ENCODE peak calls at places on chromosome 15, in six cellular contexts. J, K, R, O, D and X are unnamed samples.

GRCh38 chr15:41494190-41494921 is 682 bp downstream of the ITPKA start:
- DNase-seq in J (peak; percentile 55), K (no peak), R (peak; percentile 50), O (peak; percentile 69), D (peak; percentile 33), X (peak; percentile 25)

GRCh38 chr15:43957724-43958123 is 130.9 kb downstream of the WDR76 start:
- DNase-seq in J (no peak), K (no peak), R (no peak), O (no peak), D (no peak), X (no peak)

GRCh38 chr15:81336568-81336967 is 12.6 kb upstream of the STARD5 start:
- DNase-seq in J (no peak), K (peak; percentile 46), R (no peak), O (no peak), D (no peak), X (peak; percentile 30)

GRCh38 chr15:50888054-50888453 is 20.4 kb upstream of the AP4E1 start:
- DNase-seq in J (no peak), K (no peak), R (no peak), O (no peak), D (no peak), X (no peak)

GRCh38 chr15:41806291-41807181 is 21.4 kb upstream of the JMJD7 start:
- DNase-seq in J (no peak), K (peak; percentile 96), R (peak; percentile 49), O (no peak), D (no peak), X (no peak)

GRCh38 chr15:39304931-39305728 is 275.7 kb upstream of the THBS1 start:
- DNase-seq in J (no peak), K (no peak), R (no peak), O (no peak), D (no peak), X (no peak)

GRCh38 chr15:70226337-70226980 is 128.7 kb upstream of the TLE3 start:
- DNase-seq in J (no peak), K (no peak), R (no peak), O (no peak), D (no peak), X (no peak)

GRCh38 chr15:99105516-99106341 is 849 bp downstream of the SYNM start:
- DNase-seq in J (peak; percentile 56), K (peak; percentile 74), R (peak; percentile 82), O (peak; percentile 73), D (peak; percentile 41), X (peak; percentile 63)

GRCh38 chr15:85318048-85318731 is 62.2 kb upstream of the AKAP13 start:
- DNase-seq in J (no peak), K (peak; percentile 81), R (no peak), O (peak; percentile 38), D (no peak), X (peak; percentile 31)

GRCh38 chr15:29713784-29714183 is 108.5 kb downstream of the TJP1 start:
- DNase-seq in J (no peak), K (no peak), R (no peak), O (no peak), D (no peak), X (no peak)

GRCh38 chr15:42070966-42071350 is 23.4 kb downstream of the PLA2G4D start:
- DNase-seq in J (no peak), K (no peak), R (no peak), O (no peak), D (no peak), X (no peak)

GRCh38 chr15:66085128-66085527 is 168.4 kb downstream of the MEGF11 start:
- DNase-seq in J (no peak), K (no peak), R (peak; percentile 45), O (no peak), D (peak; percentile 37), X (peak; percentile 53)

GRCh38 chr15:80419546-80419945 is 15.4 kb downstream of the ARNT2 start:
- DNase-seq in J (no peak), K (no peak), R (no peak), O (no peak), D (no peak), X (peak; percentile 29)

GRCh38 chr15:49621327-49622210 is 721 bp downstream of the DTWD1 start:
- DNase-seq in J (no peak), K (peak; percentile 16), R (no peak), O (no peak), D (no peak), X (no peak)

GRCh38 chr15:51750942-51751686 is at the start of gene TMOD2:
- DNase-seq in J (peak; percentile 70), K (peak; percentile 67), R (peak; percentile 52), O (peak; percentile 71), D (peak; percentile 35), X (peak; percentile 56)

GRCh38 chr15:70505971-70506887 is 257.1 kb downstream of the UACA start:
- DNase-seq in J (no peak), K (no peak), R (no peak), O (no peak), D (no peak), X (no peak)

GRCh38 chr15:77864211-77865105 is 213.1 kb downstream of the TBC1D2B start:
- DNase-seq in J (no peak), K (no peak), R (no peak), O (no peak), D (no peak), X (no peak)

GRCh38 chr15:82810863-82811421 is 1.5 kb downstream of the WHAMM start:
- DNase-seq in J (no peak), K (peak; percentile 21), R (no peak), O (no peak), D (no peak), X (no peak)

GRCh38 chr15:74664028-74664616 is 31.7 kb downstream of the EDC3 start:
- DNase-seq in J (peak; percentile 74), K (peak; percentile 38), R (no peak), O (peak; percentile 63), D (no peak), X (peak; percentile 14)

GRCh38 chr15:64166104-64166890 is 3.5 kb upstream of the PPIB start:
- DNase-seq in J (no peak), K (no peak), R (no peak), O (no peak), D (no peak), X (no peak)

GRCh38 chr15:31202953-31203352 is 101.4 kb upstream of the TRPM1 start:
- DNase-seq in J (no peak), K (no peak), R (no peak), O (no peak), D (no peak), X (no peak)

GRCh38 chr15:29018983-29019875 is 133.5 kb downstream of the APBA2 start:
- DNase-seq in J (no peak), K (no peak), R (no peak), O (no peak), D (no peak), X (no peak)

GRCh38 chr15:68801572-68802148 is 19.0 kb downstream of the ANP32A start:
- DNase-seq in J (no peak), K (no peak), R (no peak), O (no peak), D (no peak), X (no peak)

GRCh38 chr15:28899061-28899738 is 13.4 kb downstream of the APBA2 start:
- DNase-seq in J (peak; percentile 19), K (no peak), R (no peak), O (no peak), D (no peak), X (no peak)

GRCh38 chr15:80709542-80709941 is 14.4 kb downstream of the ABHD17C start:
- DNase-seq in J (peak; percentile 81), K (peak; percentile 89), R (no peak), O (peak; percentile 65), D (no peak), X (peak; percentile 76)

GRCh38 chr15:25242957-25243799 is 195.6 kb downstream of the UBE3A start:
- DNase-seq in J (peak; percentile 29), K (no peak), R (no peak), O (no peak), D (no peak), X (no peak)

GRCh38 chr15:31078461-31078860 is 23.1 kb downstream of the TRPM1 start:
- DNase-seq in J (no peak), K (no peak), R (no peak), O (no peak), D (no peak), X (no peak)

GRCh38 chr15:23395030-23395692 is 40.6 kb downstream of the GOLGA8S start:
- DNase-seq in J (no peak), K (no peak), R (no peak), O (no peak), D (no peak), X (no peak)

GRCh38 chr15:41559239-41559488 is 152 bp downstream of the TYRO3 start:
- DNase-seq in J (no peak), K (no peak), R (no peak), O (no peak), D (no peak), X (no peak)

GRCh38 chr15:69525543-69525942 is 72.9 kb downstream of the RPLP1 start:
- DNase-seq in J (no peak), K (no peak), R (no peak), O (no peak), D (no peak), X (no peak)

DNA sequence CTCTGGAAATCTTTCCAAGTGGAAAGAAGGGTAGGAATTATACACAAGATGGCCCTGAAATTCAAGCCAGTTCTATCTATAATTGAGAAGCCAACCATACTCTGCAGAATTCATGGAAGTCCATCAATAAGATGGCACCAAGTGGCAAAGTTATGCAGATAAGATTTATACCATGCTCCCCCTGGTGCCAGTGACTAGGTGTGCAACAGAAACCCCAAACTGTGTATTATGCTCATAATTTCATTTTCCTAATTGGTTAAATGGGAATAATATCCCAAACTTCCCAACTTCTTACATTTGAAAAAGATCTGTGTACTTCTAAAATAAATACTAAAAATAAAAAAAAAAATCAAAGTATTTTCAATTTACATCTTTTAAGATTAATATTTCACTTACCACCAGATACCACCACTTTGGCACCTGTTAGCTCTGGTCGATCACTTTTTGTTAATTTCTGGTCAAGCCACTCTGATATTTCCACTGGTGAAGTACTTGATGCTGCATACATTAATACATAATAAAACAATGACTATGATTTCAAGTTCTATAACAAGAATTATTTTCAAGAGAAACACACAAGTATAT is 25.9 kb downstream of the ETFA start:
- DNase-seq in J (no peak), K (peak; percentile 37), R (no peak), O (no peak), D (no peak), X (peak; percentile 32)
- TF ChIP-seq CTCF in J (no peak), K (peak; percentile 69), R (peak; percentile 39), O (peak; percentile 38), D (peak; percentile 58), X (peak; percentile 62)

DNA sequence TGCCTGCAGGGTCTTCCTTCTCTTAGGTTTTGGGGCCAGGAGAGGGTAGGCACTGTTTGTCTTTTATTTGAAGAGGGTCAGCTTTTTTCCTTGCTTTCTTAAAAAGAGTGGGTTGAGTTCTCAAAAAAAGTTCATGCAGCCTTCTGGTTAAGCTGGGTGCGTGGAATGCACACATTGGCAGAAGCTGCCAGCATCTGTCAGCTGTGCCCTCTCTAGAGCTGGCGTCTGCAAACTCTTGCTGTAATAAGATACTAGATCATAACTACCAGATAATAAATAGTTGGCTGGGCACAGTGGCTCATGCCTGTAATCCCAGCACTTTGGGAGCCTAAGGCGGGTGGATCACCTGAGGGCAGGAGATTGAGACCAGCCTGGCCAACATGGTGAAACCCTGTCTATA is 373.4 kb downstream of the OCA2 start:
- DNase-seq in J (no peak), K (no peak), R (no peak), O (no peak), D (no peak), X (no peak)
- TF ChIP-seq CTCF in J (no peak), K (no peak), R (no peak), O (no peak), D (no peak), X (no peak)

GRCh38 chr15:100734606-100735005 is 132.2 kb downstream of the ASB7 start:
- DNase-seq in J (no peak), K (no peak), R (no peak), O (no peak), D (no peak), X (no peak)
- TF ChIP-seq CTCF in J (no peak), K (no peak), R (no peak), O (no peak), D (no peak), X (no peak)

GRCh38 chr15:92809064-92809879 is 90.9 kb upstream of the CHD2 start:
- DNase-seq in J (peak; percentile 99), K (peak; percentile 96), R (peak; percentile 99), O (peak; percentile 99), D (peak; percentile 97), X (peak; percentile 99)
- TF ChIP-seq CTCF in J (peak; percentile 99), K (peak; percentile 30), R (peak; percentile 88), O (peak; percentile 90), D (peak; percentile 99), X (peak; percentile 97)